ENCODE peak calls at places on chromosome 15, in eight cellular contexts. Z is SK-MEL-5, R is M059J, X is HFFc6, K is NCI-H1694 treated with DMSO at 0.1 percent for 48 hours, E is HEK293T, L is H7, B is glutamatergic neuron. J is an unnamed sample.

GRCh38 chr15:62920569-62921502 is 121.7 kb upstream of the TPM1 start:
- DNase-seq in Z (no peak), R (peak), X (peak), K (no peak), E (no peak), L (no peak), B (no peak), J (no peak)

GRCh38 chr15:88911766-88912118 is 1.4 kb downstream of the MFGE8 start:
- DNase-seq in Z (no peak), R (peak), X (no peak), K (no peak), E (peak), L (peak), B (no peak), J (peak)

GRCh38 chr15:66638377-66638776 is 63.7 kb upstream of the SMAD6 start:
- DNase-seq in Z (no peak), R (no peak), X (no peak), K (no peak), E (no peak), L (no peak), B (no peak), J (no peak)

GRCh38 chr15:67968564-67969440 is 85.3 kb upstream of the PIAS1 start:
- DNase-seq in Z (no peak), R (no peak), X (no peak), K (peak), E (no peak), L (peak), B (no peak), J (no peak)

GRCh38 chr15:88841201-88841600 is 38.0 kb downstream of the ACAN start:
- DNase-seq in Z (no peak), R (no peak), X (no peak), K (no peak), E (no peak), L (no peak), B (no peak), J (no peak)

GRCh38 chr15:98164573-98164972 is 204.1 kb downstream of the ARRDC4 start:
- DNase-seq in Z (no peak), R (peak), X (no peak), K (no peak), E (no peak), L (no peak), B (no peak), J (no peak)

GRCh38 chr15:28022181-28022580 is 76.9 kb downstream of the OCA2 start:
- DNase-seq in Z (no peak), R (no peak), X (no peak), K (no peak), E (no peak), L (peak), B (no peak), J (no peak)

GRCh38 chr15:36894062-36894461 is 206.3 kb downstream of the MEIS2 start:
- DNase-seq in Z (no peak), R (no peak), X (no peak), K (no peak), E (no peak), L (no peak), B (no peak), J (no peak)

GRCh38 chr15:99211926-99212325 is 37.5 kb downstream of the TTC23 start:
- DNase-seq in Z (no peak), R (peak), X (peak), K (no peak), E (no peak), L (no peak), B (no peak), J (peak)

GRCh38 chr15:99755692-99756409 is 22.6 kb upstream of the LYSMD4 start:
- DNase-seq in Z (peak), R (peak), X (peak), K (peak), E (peak), L (peak), B (peak), J (peak)

GRCh38 chr15:51759557-51760070 is 8.2 kb downstream of the TMOD2 start:
- DNase-seq in Z (peak), R (peak), X (peak), K (peak), E (no peak), L (peak), B (no peak), J (peak)

GRCh38 chr15:26889298-26889898 is 22.5 kb downstream of the GABRA5 start:
- DNase-seq in Z (peak), R (peak), X (peak), K (peak), E (no peak), L (peak), B (no peak), J (peak)

GRCh38 chr15:68652141-68652540 is 73.3 kb downstream of the CORO2B start:
- DNase-seq in Z (no peak), R (peak), X (no peak), K (peak), E (no peak), L (peak), B (no peak), J (peak)

GRCh38 chr15:71806452-71806931 is 3.9 kb upstream of the NR2E3 start:
- DNase-seq in Z (peak), R (peak), X (peak), K (no peak), E (no peak), L (peak), B (no peak), J (peak)

GRCh38 chr15:100940785-100941379 is 21.7 kb downstream of the LRRK1 start:
- DNase-seq in Z (no peak), R (no peak), X (no peak), K (no peak), E (no peak), L (no peak), B (no peak), J (no peak)

GRCh38 chr15:65177901-65178300 is 7.2 kb downstream of the CLPX start:
- DNase-seq in Z (no peak), R (peak), X (peak), K (no peak), E (no peak), L (no peak), B (no peak), J (peak)

GRCh38 chr15:57297163-57297593 is 79.1 kb upstream of the CGNL1 start:
- DNase-seq in Z (no peak), R (no peak), X (no peak), K (no peak), E (no peak), L (no peak), B (no peak), J (no peak)

GRCh38 chr15:41494922-41495735 is 1.5 kb downstream of the ITPKA start:
- DNase-seq in Z (no peak), R (no peak), X (no peak), K (no peak), E (no peak), L (peak), B (no peak), J (no peak)

GRCh38 chr15:54082836-54083492 is 104.7 kb downstream of the UNC13C start:
- DNase-seq in Z (peak), R (no peak), X (no peak), K (no peak), E (peak), L (peak), B (peak), J (peak)